ENCODE peak calls at places on chromosomes 4 and X, in four cellular contexts. Q, W, C and N are unnamed samples.

GRCh38 chr4:3745886-3746656 is 20.1 kb upstream of the ADRA2C start:
- DNase-seq in Q (no peak), C (no peak), W (no peak), N (peak)

GRCh38 chrX:1093586-1094538 is 118.6 kb downstream of the CRLF2 start:
- DNase-seq in C (no peak), Q (no peak), W (no peak), N (no peak)

GRCh38 chr4:43763029-43763610 is 685.5 kb downstream of the KCTD8 start:
- DNase-seq in Q (no peak), C (no peak), W (no peak), N (no peak)

GRCh38 chrX:153517941-153518834 is 746 bp downstream of the ATP2B3 start:
- DNase-seq in W (no peak), Q (no peak), C (no peak), N (no peak)

GRCh38 chr4:80206541-80207171 is 9.4 kb downstream of the PRDM8 start:
- DNase-seq in W (no peak), Q (no peak), C (peak), N (no peak)

GRCh38 chrX:12961191-12961718 is 13.7 kb upstream of the TMSB4X start:
- DNase-seq in Q (no peak), C (no peak), W (no peak), N (peak)

GRCh38 chr4:22348410-22348809 is 167.5 kb downstream of the ADGRA3 start:
- DNase-seq in C (no peak), W (no peak), Q (no peak), N (peak)

GRCh38 chr4:92253550-92253949 is 50.2 kb upstream of the GRID2 start:
- DNase-seq in C (no peak), W (no peak), Q (no peak), N (no peak)

GRCh38 chr4:172978848-172979247 is 189.8 kb upstream of the GALNT7 start:
- DNase-seq in C (no peak), Q (no peak), W (no peak), N (no peak)

GRCh38 chr4:152033621-152034020 is 272.8 kb upstream of the GATB start:
- DNase-seq in Q (no peak), W (no peak), C (no peak), N (no peak)

GRCh38 chr4:65671402-65671801 is 1.1 kb upstream of the EPHA5 start:
- DNase-seq in C (no peak), W (no peak), Q (no peak), N (no peak)

GRCh38 chrX:126027229-126027628 is 138.9 kb downstream of the DCAF12L2 start:
- DNase-seq in W (no peak), C (no peak), Q (no peak), N (no peak)

GRCh38 chr4:150236626-150237025 is 158.4 kb downstream of the DCLK2 start:
- DNase-seq in Q (no peak), W (no peak), C (no peak), N (peak)

GRCh38 chr4:88291003-88291402 is 6.6 kb upstream of the PPM1K start:
- DNase-seq in C (no peak), W (no peak), Q (no peak), N (peak)

GRCh38 chrX:120560405-120560841 is 339 bp downstream of the CUL4B start:
- DNase-seq in Q (peak), C (peak), W (no peak), N (peak)

GRCh38 chrX:716136-716535 is 85.5 kb downstream of the SHOX start:
- DNase-seq in W (no peak), C (no peak), Q (no peak), N (peak)

GRCh38 chrX:97096385-97096784 is 212.7 kb downstream of the RPA4 start:
- DNase-seq in Q (no peak), C (no peak), W (no peak), N (no peak)

GRCh38 chr4:186765138-186765537 is 41.5 kb upstream of the FAT1 start:
- DNase-seq in W (no peak), Q (no peak), C (no peak), N (peak)

GRCh38 chr4:67204441-67204840 is 340.9 kb downstream of the CENPC start:
- DNase-seq in C (no peak), Q (no peak), W (no peak), N (no peak)

GRCh38 chr4:88522702-88523324 is 763 bp downstream of the PYURF start:
- DNase-seq in W (peak), C (peak), Q (no peak), N (peak)

GRCh38 chr4:1543561-1543960 is 137.3 kb upstream of the NKX1-1 start:
- DNase-seq in C (no peak), W (no peak), Q (no peak), N (no peak)

GRCh38 chrX:50036481-50036880 is 114.1 kb downstream of the CLCN5 start:
- DNase-seq in W (no peak), C (no peak), Q (no peak), N (no peak)

GRCh38 chr4:81039351-81040174 is 9.1 kb downstream of the BMP3 start:
- DNase-seq in C (no peak), W (no peak), Q (no peak), N (no peak)

GRCh38 chr4:93776386-93777080 is 52.0 kb upstream of the ATOH1 start:
- DNase-seq in Q (no peak), W (no peak), C (no peak), N (peak)

GRCh38 chr4:138749303-138749702 is 266.3 kb upstream of the NOCT start:
- DNase-seq in C (no peak), Q (no peak), W (no peak), N (peak)

GRCh38 chr4:7814451-7814850 is 125.2 kb downstream of the AFAP1 start:
- DNase-seq in W (no peak), C (no peak), Q (no peak), N (no peak)

GRCh38 chr4:85747871-85748491 is 273.0 kb downstream of the ARHGAP24 start:
- DNase-seq in C (peak), Q (no peak), W (no peak), N (peak)

GRCh38 chr4:74389494-74389893 is 24.5 kb downstream of the EREG start:
- DNase-seq in Q (no peak), C (no peak), W (no peak), N (no peak)

GRCh38 chr4:105158837-105159236 is 12.2 kb downstream of the TET2 start:
- DNase-seq in Q (no peak), W (peak), C (no peak), N (peak)

GRCh38 chr4:139568206-139568969 is 12.4 kb upstream of the SETD7 start:
- DNase-seq in W (no peak), Q (no peak), C (no peak), N (no peak)

GRCh38 chrX:72169008-72169728 is 12.4 kb upstream of the PIN4 start:
- DNase-seq in C (no peak), Q (peak), W (no peak), N (peak)